ENCODE peak calls at places on chromosomes 3 and 15, in four cellular contexts. B is mammary epithelial cell, U is lower lobe of right lung, I is transverse colon. P is an unnamed sample.

GRCh38 chr3:128094295-128095151 is 29.1 kb downstream of the RUVBL1 start:
- DNase-seq in B (no peak), U (no peak), I (no peak), P (no peak)

GRCh38 chr15:25690673-25691543 is 172.2 kb downstream of the ATP10A start:
- DNase-seq in B (no peak), U (no peak), I (no peak), P (peak; percentile 55)

GRCh38 chr3:26061947-26062346 is 272.1 kb downstream of the OXSM start:
- DNase-seq in B (no peak), U (no peak), I (no peak), P (no peak)

GRCh38 chr15:77026501-77027110 is 31.7 kb downstream of the PSTPIP1 start:
- DNase-seq in B (no peak), U (no peak), I (peak; percentile 3), P (peak; percentile 62)

GRCh38 chr15:76533060-76533955 is 196.7 kb downstream of the ISL2 start:
- DNase-seq in B (peak; percentile 12), U (no peak), I (no peak), P (no peak)

GRCh38 chr3:66904816-66905543 is 93.1 kb upstream of the KBTBD8 start:
- DNase-seq in B (no peak), U (no peak), I (no peak), P (no peak)

GRCh38 chr15:95290376-95290973 is 1040.0 kb upstream of the NR2F2 start:
- DNase-seq in B (no peak), U (no peak), I (no peak), P (no peak)

GRCh38 chr3:38031022-38031994 is 1.9 kb upstream of the PLCD1 start:
- DNase-seq in B (peak; percentile 92), U (peak; percentile 87), I (peak; percentile 81), P (peak; percentile 89)

GRCh38 chr3:121627622-121628021 is 33.1 kb downstream of the HCLS1 start:
- DNase-seq in B (no peak), U (no peak), I (no peak), P (no peak)

GRCh38 chr3:143234521-143234920 is 115.0 kb downstream of the CHST2 start:
- DNase-seq in B (no peak), U (no peak), I (no peak), P (no peak)

GRCh38 chr3:33980252-33980651 is 181.8 kb downstream of the PDCD6IP start:
- DNase-seq in B (peak; percentile 63), U (no peak), I (no peak), P (no peak)

GRCh38 chr15:87669846-87670245 is 586.7 kb downstream of the NTRK3 start:
- DNase-seq in B (no peak), U (no peak), I (no peak), P (no peak)

GRCh38 chr3:129428382-129429079 is at the start of gene EFCAB12:
- DNase-seq in B (peak; percentile 82), U (peak; percentile 97), I (peak; percentile 96), P (peak; percentile 98)

GRCh38 chr3:128875556-128876120 is 3.8 kb upstream of the ACAD9 start:
- DNase-seq in B (no peak), U (peak; percentile 59), I (peak; percentile 29), P (no peak)

GRCh38 chr3:194482196-194482593 is 4.6 kb downstream of the ATP13A3 start:
- DNase-seq in B (no peak), U (no peak), I (no peak), P (no peak)

GRCh38 chr3:100082724-100083123 is 31.6 kb downstream of the FILIP1L start:
- DNase-seq in B (no peak), U (no peak), I (no peak), P (no peak)

GRCh38 chr15:89628791-89629715 is 26.2 kb downstream of the KIF7 start:
- DNase-seq in B (no peak), U (no peak), I (no peak), P (no peak)

GRCh38 chr15:62618432-62618831 is 424.1 kb upstream of the TPM1 start:
- DNase-seq in B (peak; percentile 88), U (no peak), I (no peak), P (no peak)

GRCh38 chr3:72310028-72310987 is 525.4 kb upstream of the PROK2 start:
- DNase-seq in B (no peak), U (no peak), I (peak; percentile 67), P (no peak)

GRCh38 chr3:126026277-126026751 is 57.3 kb downstream of the ROPN1B start:
- DNase-seq in B (no peak), U (no peak), I (no peak), P (peak; percentile 52)

GRCh38 chr3:141391298-141392017 is 23.2 kb downstream of the ZBTB38 start:
- DNase-seq in B (no peak), U (no peak), I (no peak), P (no peak)

GRCh38 chr3:193762657-193763056 is 169.6 kb downstream of the OPA1 start:
- DNase-seq in B (no peak), U (no peak), I (no peak), P (no peak)

GRCh38 chr3:163058190-163058854 is 1561.7 kb downstream of the OTOL1 start:
- DNase-seq in B (no peak), U (no peak), I (no peak), P (no peak)

GRCh38 chr15:57772223-57772957 is 65.9 kb downstream of the POLR2M start:
- DNase-seq in B (peak; percentile 70), U (no peak), I (no peak), P (no peak)

GRCh38 chr3:193875601-193876321 is 260.2 kb upstream of the HES1 start:
- DNase-seq in B (no peak), U (no peak), I (no peak), P (peak; percentile 27)

GRCh38 chr3:175580318-175580717 is 721.2 kb downstream of the NAALADL2 start:
- DNase-seq in B (no peak), U (no peak), I (no peak), P (no peak)

GRCh38 chr3:36681867-36682266 is 82.5 kb downstream of the DCLK3 start:
- DNase-seq in B (no peak), U (no peak), I (no peak), P (no peak)

GRCh38 chr3:128163432-128163831 is 10.2 kb downstream of the EEFSEC start:
- DNase-seq in B (no peak), U (no peak), I (no peak), P (no peak)

GRCh38 chr3:130276203-130276803 is 69.2 kb upstream of the COL6A5 start:
- DNase-seq in B (peak; percentile 44), U (no peak), I (no peak), P (no peak)

GRCh38 chr15:66756220-66756769 is 54.3 kb downstream of the SMAD6 start:
- DNase-seq in B (no peak), U (no peak), I (no peak), P (no peak)
- H3K4me1 ChIP-seq in B (peaks cover 16% of the 10 kb centered on the region), U (peaks cover 94% of the 10 kb centered on the region), I (peaks cover 16% of the 10 kb centered on the region), P (peaks cover 76% of the 10 kb centered on the region)

DNA sequence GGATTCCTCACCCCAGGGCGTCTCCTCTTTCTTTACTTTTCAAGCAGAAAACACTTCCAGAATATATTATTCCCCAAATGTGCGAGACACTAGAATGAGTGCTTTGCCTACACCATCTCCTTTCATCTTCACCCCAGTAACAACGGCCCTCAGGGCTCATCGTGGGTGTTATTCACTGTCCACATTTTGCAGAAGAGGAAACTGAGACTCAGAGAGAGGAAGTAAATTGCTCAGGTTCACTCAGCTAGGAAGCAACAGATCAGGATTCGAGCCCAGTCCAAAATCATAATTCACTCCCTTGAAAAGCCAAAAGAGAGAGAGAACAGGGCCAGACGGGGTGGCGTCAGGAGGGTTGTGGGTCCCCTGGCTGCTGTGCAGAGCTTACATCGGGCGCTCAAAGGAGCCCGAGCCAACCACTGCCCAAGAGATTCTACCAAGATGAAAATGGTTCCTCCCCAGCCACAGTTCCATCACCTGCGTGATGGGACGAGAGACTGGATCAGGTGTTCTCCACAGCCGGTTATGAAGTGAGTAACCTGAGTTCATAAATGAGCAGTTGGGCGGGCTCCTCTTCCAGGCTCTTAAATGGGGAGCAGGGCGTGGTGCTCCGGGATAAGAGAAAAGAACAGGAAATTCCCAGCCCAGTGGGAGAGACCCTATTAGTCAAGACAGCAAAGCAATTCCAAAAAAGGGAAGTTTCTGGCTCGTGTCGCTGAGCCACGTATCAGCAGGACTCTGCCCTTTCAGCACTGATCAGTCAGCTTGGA is 48.6 kb upstream of the FLNB start:
- DNase-seq in B (peak; percentile 74), U (no peak), I (no peak), P (no peak)
- H3K27me3 ChIP-seq in B (no peaks in the 10 kb centered on the region), U (no peaks in the 10 kb centered on the region), I (no peaks in the 10 kb centered on the region), P (no peaks in the 10 kb centered on the region)

DNA sequence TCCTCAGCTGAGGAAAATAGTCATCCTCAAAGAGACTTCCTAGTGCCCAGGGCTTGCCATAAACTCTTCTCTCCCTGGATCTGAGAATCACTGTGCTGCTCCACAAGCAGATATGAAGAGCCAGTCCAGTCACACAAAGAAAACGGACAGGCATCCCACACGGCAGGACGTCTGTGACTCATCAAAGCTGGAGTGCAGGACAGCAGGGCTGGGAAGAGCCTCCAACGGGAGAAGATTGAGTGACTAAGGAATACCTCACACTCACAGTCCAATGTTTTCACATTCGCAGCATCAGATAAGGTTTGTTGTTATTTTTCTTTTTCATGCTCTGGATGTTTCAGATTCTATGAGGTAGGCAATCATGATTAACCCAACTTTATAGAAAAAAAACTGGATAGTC is 57.8 kb downstream of the NEK10 start:
- DNase-seq in B (peak; percentile 92), U (no peak), I (no peak), P (no peak)
- H3K27ac ChIP-seq in B (no peak overlapping the region), U (no peak overlapping the region), I (no peak overlapping the region), P (no peak overlapping the region)

DNA sequence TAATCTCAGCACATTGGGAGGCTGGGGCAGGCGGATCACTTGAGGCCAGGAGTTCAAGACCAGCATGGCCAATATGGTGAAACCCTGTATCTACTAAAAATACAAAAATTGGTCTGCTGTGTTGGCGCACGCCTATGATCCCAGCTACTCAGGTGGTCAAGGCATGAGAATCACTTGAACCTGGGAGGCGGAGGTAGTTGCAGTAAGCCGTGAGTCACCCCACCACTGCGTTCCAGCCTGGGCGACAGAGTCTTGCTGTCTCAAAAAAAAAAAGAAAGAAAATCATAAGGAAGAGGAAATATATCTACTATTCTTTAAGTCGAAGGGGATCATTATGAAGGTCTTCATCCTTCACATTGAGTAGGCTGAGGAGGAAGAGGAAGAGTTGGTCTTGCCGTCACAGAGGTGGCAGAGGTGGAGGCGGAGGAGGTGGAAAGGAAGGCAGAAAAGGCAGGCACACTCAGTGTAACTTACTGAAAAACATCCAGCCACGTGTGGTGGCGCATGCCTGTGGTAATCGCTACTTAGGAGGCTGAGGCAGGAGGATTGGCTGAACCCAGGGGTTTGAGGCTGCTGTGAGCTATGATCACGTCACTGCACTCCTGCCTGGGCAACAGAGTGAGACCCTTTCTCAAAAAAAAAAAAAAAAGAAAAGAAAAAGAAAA is 14.2 kb downstream of the CSK start:
- DNase-seq in B (no peak), U (no peak), I (no peak), P (no peak)
- H3K4me1 ChIP-seq in B (peaks cover 33% of the 10 kb centered on the region), U (peaks cover 50% of the 10 kb centered on the region), I (peaks cover 61% of the 10 kb centered on the region), P (peaks cover 36% of the 10 kb centered on the region)

GRCh38 chr3:9949115-9949514 is 3.1 kb downstream of the PRRT3 start:
- DNase-seq in B (no peak), U (no peak), I (no peak), P (no peak)

GRCh38 chr3:9946112-9947024 is 5.8 kb downstream of the PRRT3 start:
- DNase-seq in B (peak; percentile 79), U (peak; percentile 95), I (peak; percentile 91), P (peak; percentile 96)

GRCh38 chr3:9948586-9948985 is 3.6 kb downstream of the PRRT3 start:
- DNase-seq in B (no peak), U (no peak), I (no peak), P (no peak)

GRCh38 chr3:9945358-9945757 is 6.8 kb downstream of the PRRT3 start:
- DNase-seq in B (no peak), U (no peak), I (no peak), P (no peak)

GRCh38 chr3:9947025-9947995 is 4.9 kb downstream of the PRRT3 start:
- DNase-seq in B (peak; percentile 61), U (peak; percentile 86), I (peak; percentile 80), P (peak; percentile 90)
- H3K27me3 ChIP-seq in B (no peaks in the 10 kb centered on the region), U (no peaks in the 10 kb centered on the region), I (no peaks in the 10 kb centered on the region), P (no peaks in the 10 kb centered on the region)

P was measured in upper lobe of right lung.